ENCODE peak calls at places on chromosome 1, in eight cellular contexts. S, P, U, Y, H, E, K and I are unnamed samples.
A peak's percentile ranks its signal among the peaks of the same experiment; 100 is the strongest.

GRCh38 chr1:203268901-203269653 is 36.2 kb upstream of the BTG2 start:
- DNase-seq in S (no peak), U (peak; percentile 43), Y (peak; percentile 53), E (peak; percentile 74), H (no peak), P (peak; percentile 76), K (peak; percentile 73), I (peak; percentile 60)

GRCh38 chr1:41221995-41222991 is 19.8 kb downstream of the SCMH1 start:
- DNase-seq in H (no peak), S (no peak), U (no peak), Y (no peak), E (no peak), K (no peak), P (no peak), I (no peak)

GRCh38 chr1:118963456-118964430 is 24.4 kb downstream of the TBX15 start:
- DNase-seq in P (no peak), Y (peak; percentile 48), S (no peak), H (no peak), U (no peak), E (peak; percentile 87), K (peak; percentile 67), I (no peak)

GRCh38 chr1:31661856-31662255 is 17.2 kb upstream of the PEF1 start:
- DNase-seq in S (no peak), K (no peak), E (no peak), Y (peak; percentile 17), P (no peak), H (no peak), U (no peak), I (no peak)

GRCh38 chr1:59292557-59292956 is 4.3 kb upstream of the FGGY start:
- DNase-seq in H (no peak), K (peak; percentile 22), E (peak; percentile 50), S (no peak), U (no peak), P (peak; percentile 64), Y (peak; percentile 90), I (no peak)

GRCh38 chr1:153535664-153536585 is at the start of gene S100A6:
- DNase-seq in H (peak; percentile 61), U (peak; percentile 75), Y (peak; percentile 94), P (peak; percentile 64), S (peak; percentile 78), K (peak; percentile 92), E (peak; percentile 96), I (peak; percentile 82)

GRCh38 chr1:178093958-178094751 is at the start of gene RASAL2:
- DNase-seq in U (no peak), S (no peak), P (peak; percentile 55), K (peak; percentile 65), H (no peak), Y (peak; percentile 67), E (peak; percentile 69), I (no peak)

GRCh38 chr1:53338410-53338809 is 10.5 kb upstream of the LRP8 start:
- DNase-seq in P (no peak), Y (no peak), S (no peak), H (no peak), K (no peak), U (no peak), E (no peak), I (no peak)

GRCh38 chr1:208241541-208241940 is 2.6 kb downstream of the PLXNA2 start:
- DNase-seq in E (no peak), Y (no peak), K (no peak), H (no peak), P (no peak), S (no peak), U (no peak), I (no peak)

GRCh38 chr1:230205719-230206198 is 138.7 kb downstream of the GALNT2 start:
- DNase-seq in E (no peak), S (no peak), P (no peak), Y (no peak), K (peak; percentile 41), H (no peak), U (no peak), I (no peak)

GRCh38 chr1:77282187-77282865 is 507 bp downstream of the AK5 start:
- DNase-seq in S (no peak), Y (no peak), P (peak; percentile 54), H (peak; percentile 12), E (peak; percentile 67), K (peak; percentile 56), U (peak; percentile 11), I (no peak)

GRCh38 chr1:24155011-24155782 is 12.3 kb upstream of the IL22RA1 start:
- DNase-seq in K (no peak), H (no peak), S (no peak), Y (no peak), P (no peak), E (no peak), U (no peak), I (no peak)

GRCh38 chr1:12714710-12715500 is 1.0 kb upstream of the AADACL3 start:
- DNase-seq in E (no peak), K (no peak), P (no peak), S (no peak), U (no peak), H (no peak), Y (peak; percentile 36), I (no peak)

GRCh38 chr1:174426153-174426552 is 21.6 kb upstream of the GPR52 start:
- DNase-seq in S (no peak), P (no peak), H (no peak), K (no peak), E (no peak), Y (no peak), U (no peak), I (no peak)

GRCh38 chr1:58814251-58815068 is 30.6 kb upstream of the JUN start:
- DNase-seq in H (no peak), P (no peak), U (no peak), E (no peak), Y (no peak), K (no peak), S (no peak), I (no peak)

GRCh38 chr1:243596441-243597183 is 253.4 kb downstream of the AKT3 start:
- DNase-seq in H (no peak), P (no peak), E (peak; percentile 85), S (no peak), Y (peak; percentile 76), U (no peak), K (peak; percentile 70), I (peak; percentile 22)

GRCh38 chr1:43229831-43230780 is 39.7 kb upstream of the TMEM125 start:
- DNase-seq in H (no peak), K (no peak), Y (peak; percentile 67), P (no peak), U (no peak), S (no peak), E (no peak), I (no peak)

GRCh38 chr1:54400321-54400720 is 5.9 kb downstream of the SSBP3 start:
- DNase-seq in E (no peak), H (no peak), U (no peak), P (no peak), K (no peak), S (no peak), Y (no peak), I (no peak)

GRCh38 chr1:234955107-234955731 is 173.4 kb downstream of the TOMM20 start:
- DNase-seq in H (no peak), K (peak; percentile 23), P (peak; percentile 64), U (no peak), E (peak; percentile 89), Y (peak; percentile 58), S (no peak), I (no peak)

GRCh38 chr1:84570436-84571149 is 3.6 kb downstream of the CTBS start:
- DNase-seq in Y (peak; percentile 36), H (no peak), U (no peak), E (peak; percentile 22), K (no peak), S (no peak), P (no peak), I (no peak)

GRCh38 chr1:175600721-175601440 is 142.5 kb downstream of the TNR start:
- DNase-seq in U (no peak), Y (no peak), S (no peak), E (no peak), P (no peak), K (no peak), H (no peak), I (no peak)

GRCh38 chr1:82464362-82464931 is 663.7 kb downstream of the ADGRL2 start:
- DNase-seq in K (no peak), E (peak; percentile 31), U (no peak), Y (peak; percentile 94), P (peak; percentile 11), S (no peak), H (no peak), I (no peak)

GRCh38 chr1:74937176-74937575 is 197.0 kb upstream of the LHX8 start:
- DNase-seq in P (no peak), E (no peak), H (no peak), S (no peak), Y (peak; percentile 49), K (no peak), U (no peak), I (no peak)

GRCh38 chr1:1602941-1603506 is 3.1 kb upstream of the FNDC10 start:
- DNase-seq in Y (no peak), E (no peak), S (no peak), H (no peak), K (no peak), P (no peak), U (no peak), I (no peak)

GRCh38 chr1:223358826-223359225 is 5.2 kb downstream of the SUSD4 start:
- DNase-seq in E (no peak), K (no peak), P (no peak), U (no peak), S (no peak), H (no peak), Y (no peak), I (no peak)

GRCh38 chr1:183585038-183585437 is 5.2 kb downstream of the NCF2 start:
- DNase-seq in U (no peak), Y (no peak), H (no peak), S (no peak), K (no peak), P (no peak), E (no peak), I (no peak)

GRCh38 chr1:162062542-162063015 is 6.9 kb upstream of the NOS1AP start:
- DNase-seq in S (no peak), Y (no peak), K (no peak), H (no peak), P (no peak), U (no peak), E (no peak), I (no peak)

GRCh38 chr1:53683986-53684740 is 54.8 kb downstream of the GLIS1 start:
- DNase-seq in K (no peak), U (no peak), P (no peak), E (no peak), H (no peak), S (no peak), Y (no peak), I (no peak)

GRCh38 chr1:63635681-63636080 is 42.5 kb downstream of the PGM1 start:
- DNase-seq in S (no peak), P (no peak), H (no peak), K (peak; percentile 75), Y (peak; percentile 92), E (peak; percentile 84), U (no peak), I (no peak)

GRCh38 chr1:212805767-212806166 is 14.1 kb downstream of the TATDN3 start:
- DNase-seq in K (no peak), H (no peak), U (no peak), S (no peak), Y (no peak), P (no peak), E (no peak), I (no peak)

GRCh38 chr1:38274974-38275373 is 228.4 kb upstream of the POU3F1 start:
- DNase-seq in K (no peak), H (no peak), U (no peak), S (no peak), Y (no peak), P (peak; percentile 18), E (peak; percentile 1), I (no peak)

GRCh38 chr1:204493882-204494280 is 724 bp downstream of the PIK3C2B start:
- DNase-seq in H (peak; percentile 17), U (peak; percentile 42), K (no peak), E (no peak), Y (no peak), S (no peak), P (peak; percentile 72), I (peak; percentile 58)

GRCh38 chr1:151946366-151946764 is 37.1 kb upstream of the THEM4 start:
- DNase-seq in S (no peak), K (no peak), Y (no peak), H (no peak), U (peak; percentile 36), E (peak; percentile 35), P (no peak), I (peak; percentile 25)

GRCh38 chr1:99264201-99265021 is at the start of gene PLPPR4:
- DNase-seq in P (peak; percentile 26), S (no peak), H (no peak), U (no peak), K (peak; percentile 61), Y (peak; percentile 39), E (peak; percentile 37), I (no peak)